ENCODE peak calls at places on chromosome 4, in seven cellular contexts. A is AG10803, U is left ventricle myocardium inferior, M is bronchial epithelial cell, Q is heart right ventricle, L is HepG2, R is fibroblast of the aortic adventitia. G is an unnamed sample.

GRCh38 chr4:89753601-89754066 is 83.3 kb downstream of the SNCA start:
- DNase-seq in A (peak; percentile 98), U (no peak), M (peak; percentile 99), Q (no peak), L (peak; percentile 30), R (peak; percentile 95), G (peak; percentile 95)

GRCh38 chr4:99657801-99658200 is at the start of gene C4orf54:
- DNase-seq in A (no peak), U (no peak), M (peak; percentile 98), Q (no peak), L (no peak), R (no peak), G (no peak)

GRCh38 chr4:79913581-79913980 is 159.4 kb downstream of the ANTXR2 start:
- DNase-seq in A (peak; percentile 61), U (no peak), M (no peak), Q (no peak), L (no peak), R (peak; percentile 50), G (peak; percentile 66)

GRCh38 chr4:147723316-147723715 is 8.6 kb upstream of the ARHGAP10 start:
- DNase-seq in A (peak; percentile 80), U (no peak), M (no peak), Q (no peak), L (peak; percentile 21), R (peak; percentile 89), G (peak; percentile 19)

GRCh38 chr4:88761861-88762523 is 64.4 kb upstream of the NAP1L5 start:
- DNase-seq in A (no peak), U (no peak), M (no peak), Q (no peak), L (peak; percentile 23), R (no peak), G (no peak)

GRCh38 chr4:153655928-153656327 is 28.2 kb upstream of the TLR2 start:
- DNase-seq in A (peak; percentile 31), U (no peak), M (peak; percentile 52), Q (no peak), L (no peak), R (peak; percentile 48), G (no peak)

GRCh38 chr4:81807927-81808672 is 336.4 kb upstream of the RASGEF1B start:
- DNase-seq in A (no peak), U (no peak), M (peak; percentile 15), Q (no peak), L (no peak), R (peak; percentile 28), G (no peak)

GRCh38 chr4:169611157-169611556 is 1.2 kb downstream of the NEK1 start:
- DNase-seq in A (no peak), U (no peak), M (no peak), Q (no peak), L (no peak), R (no peak), G (no peak)

GRCh38 chr4:6369035-6369434 is 99.4 kb downstream of the WFS1 start:
- DNase-seq in A (no peak), U (no peak), M (no peak), Q (no peak), L (no peak), R (no peak), G (no peak)

GRCh38 chr4:109614466-109614865 is 54.4 kb downstream of the MCUB start:
- DNase-seq in A (no peak), U (no peak), M (no peak), Q (no peak), L (no peak), R (no peak), G (no peak)

GRCh38 chr4:184163813-184164212 is 53.9 kb downstream of the ENPP6 start:
- DNase-seq in A (peak; percentile 12), U (peak; percentile 42), M (peak; percentile 36), Q (peak; percentile 41), L (peak; percentile 26), R (peak; percentile 32), G (peak; percentile 7)

GRCh38 chr4:128524311-128524710 is 236.7 kb upstream of the PGRMC2 start:
- DNase-seq in A (peak; percentile 89), U (peak; percentile 32), M (peak; percentile 90), Q (no peak), L (no peak), R (peak; percentile 97), G (peak; percentile 76)

GRCh38 chr4:77052352-77052751 is 23.4 kb downstream of the CCNI start:
- DNase-seq in A (peak; percentile 84), U (no peak), M (peak; percentile 59), Q (peak; percentile 25), L (peak; percentile 35), R (peak; percentile 52), G (peak; percentile 57)

GRCh38 chr4:9800878-9801277 is 19.4 kb downstream of the DRD5 start:
- DNase-seq in A (peak; percentile 2), U (no peak), M (no peak), Q (no peak), L (no peak), R (no peak), G (no peak)

GRCh38 chr4:1379801-1380331 is 26.4 kb downstream of the NKX1-1 start:
- DNase-seq in A (no peak), U (no peak), M (no peak), Q (no peak), L (no peak), R (no peak), G (no peak)

GRCh38 chr4:16129336-16129735 is 45.5 kb upstream of the PROM1 start:
- DNase-seq in A (no peak), U (no peak), M (no peak), Q (no peak), L (peak; percentile 91), R (no peak), G (no peak)

GRCh38 chr4:38654273-38654672 is 9.7 kb upstream of the KLF3 start:
- DNase-seq in A (no peak), U (no peak), M (no peak), Q (no peak), L (no peak), R (no peak), G (no peak)

GRCh38 chr4:2249526-2249991 is 7.6 kb upstream of the HAUS3 start:
- DNase-seq in A (no peak), U (no peak), M (peak; percentile 13), Q (no peak), L (no peak), R (no peak), G (no peak)

GRCh38 chr4:139416073-139416673 is 37.7 kb upstream of the RAB33B start:
- DNase-seq in A (peak; percentile 61), U (no peak), M (peak; percentile 49), Q (no peak), L (peak; percentile 28), R (peak; percentile 81), G (peak; percentile 22)

GRCh38 chr4:185738038-185738552 is 73.9 kb downstream of the SORBS2 start:
- DNase-seq in A (peak; percentile 96), U (no peak), M (no peak), Q (no peak), L (no peak), R (peak; percentile 98), G (peak; percentile 56)

GRCh38 chr4:6277935-6278800 is 8.5 kb downstream of the WFS1 start:
- DNase-seq in A (no peak), U (no peak), M (no peak), Q (no peak), L (no peak), R (peak; percentile 7), G (no peak)

GRCh38 chr4:4762909-4763814 is 96.3 kb upstream of the MSX1 start:
- DNase-seq in A (peak; percentile 69), U (no peak), M (peak; percentile 85), Q (no peak), L (no peak), R (peak; percentile 76), G (peak; percentile 77)

GRCh38 chr4:146633471-146633800 is 5.3 kb upstream of the POU4F2 start:
- DNase-seq in A (no peak), U (no peak), M (no peak), Q (no peak), L (no peak), R (no peak), G (no peak)

GRCh38 chr4:646460-646859 is 21.1 kb downstream of the PDE6B start:
- DNase-seq in A (no peak), U (no peak), M (no peak), Q (no peak), L (no peak), R (no peak), G (no peak)

DNA sequence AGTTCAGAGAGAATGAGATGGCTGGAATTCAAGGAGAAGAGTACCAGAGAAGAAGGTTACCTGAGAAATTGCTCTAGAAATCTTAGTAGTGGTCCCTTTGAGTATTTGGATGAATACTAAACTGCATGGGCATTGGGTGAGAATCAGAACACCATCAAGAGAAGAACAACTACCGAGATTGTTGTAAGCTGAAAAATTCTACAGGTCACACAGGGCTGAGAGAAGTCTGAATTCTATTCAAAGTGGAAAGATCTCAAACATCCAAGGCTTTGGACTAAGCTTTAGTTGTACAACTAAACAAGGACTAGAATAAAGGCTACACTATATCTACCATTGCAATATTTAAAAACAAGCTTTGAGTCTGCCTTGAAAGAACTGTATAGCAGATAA is 40.8 kb downstream of the LRBA start:
- DNase-seq in A (no peak), U (no peak), M (no peak), Q (no peak), L (no peak), R (no peak), G (no peak)
- H3K4me3 ChIP-seq in A (no peak overlapping the region), U (no peak overlapping the region), M (no peak overlapping the region), Q (no peak overlapping the region), L (no peak overlapping the region), R (no peak overlapping the region), G (no peak overlapping the region)

GRCh38 chr4:85761803-85762202 is 286.9 kb downstream of the ARHGAP24 start:
- DNase-seq in A (peak; percentile 27), U (no peak), M (no peak), Q (peak; percentile 48), L (no peak), R (peak; percentile 53), G (peak; percentile 45)

GRCh38 chr4:85760521-85760920 is 285.6 kb downstream of the ARHGAP24 start:
- DNase-seq in A (peak; percentile 35), U (no peak), M (no peak), Q (no peak), L (no peak), R (no peak), G (no peak)

GRCh38 chr4:85759392-85759791 is 284.4 kb downstream of the ARHGAP24 start:
- DNase-seq in A (no peak), U (no peak), M (no peak), Q (no peak), L (no peak), R (no peak), G (no peak)

GRCh38 chr4:85755285-85755684 is 280.3 kb downstream of the ARHGAP24 start:
- DNase-seq in A (no peak), U (no peak), M (no peak), Q (no peak), L (no peak), R (no peak), G (no peak)

GRCh38 chr4:85756938-85757337 is 282.0 kb downstream of the ARHGAP24 start:
- DNase-seq in A (peak; percentile 61), U (no peak), M (peak; percentile 40), Q (peak; percentile 61), L (no peak), R (peak; percentile 83), G (peak; percentile 56)
- TF ChIP-seq CTCF in A (peak; percentile 68), U (peak; percentile 60), M (peak; percentile 30), Q (peak; percentile 53), L (peak; percentile 28), R (peak; percentile 69), G (peak; percentile 48)

GRCh38 chr4:158147151-158147550 is 25.7 kb downstream of the GASK1B start:
- DNase-seq in A (no peak), U (no peak), M (no peak), Q (no peak), L (no peak), R (no peak), G (no peak)

GRCh38 chr4:158146736-158147135 is 26.1 kb downstream of the GASK1B start:
- DNase-seq in A (no peak), U (no peak), M (no peak), Q (no peak), L (no peak), R (no peak), G (no peak)
- H3K4me3 ChIP-seq in A (no peak overlapping the region), U (no peak overlapping the region), M (no peak overlapping the region), Q (no peak overlapping the region), L (no peak overlapping the region), R (no peak overlapping the region), G (no peak overlapping the region)

GRCh38 chr4:123811763-123812390 is 415.3 kb downstream of the SPRY1 start:
- DNase-seq in A (no peak), U (no peak), M (no peak), Q (no peak), L (no peak), R (no peak), G (no peak)
- TF ChIP-seq CTCF in A (no peak), U (no peak), M (no peak), Q (no peak), L (no peak), R (no peak), G (no peak)